ENCODE peak calls at places on chromosomes 2 and 18, in nine cellular contexts. H is H9, K is ovary, Y is cardiac muscle cell, Q is lower lobe of right lung, J is neural progenitor cell, W is aorta, B is PC-9, S is esophagus squamous epithelium. X is an unnamed sample.

GRCh38 chr2:133506962-133507361 is 61.3 kb downstream of the NCKAP5 start:
- DNase-seq in H (no peak), K (no peak), Y (no peak), Q (no peak), J (no peak), W (no peak), B (no peak), S (no peak), X (no peak)

GRCh38 chr18:59229681-59230443 is 9.9 kb downstream of the GRP start:
- DNase-seq in H (no peak), K (no peak), Y (no peak), Q (no peak), J (no peak), W (no peak), B (no peak), S (no peak), X (no peak)

GRCh38 chr18:74353169-74353775 is 37.6 kb downstream of the C18orf63 start:
- DNase-seq in H (peak), K (no peak), Y (peak), Q (no peak), J (peak), W (no peak), B (peak), S (no peak), X (peak)

GRCh38 chr2:224416656-224417360 is 14.9 kb upstream of the FAM124B start:
- DNase-seq in H (no peak), K (no peak), Y (no peak), Q (no peak), J (no peak), W (no peak), B (no peak), S (no peak), X (no peak)

GRCh38 chr2:5756266-5756665 is 64.1 kb downstream of the SOX11 start:
- DNase-seq in H (no peak), K (no peak), Y (no peak), Q (no peak), J (no peak), W (no peak), B (no peak), S (no peak), X (no peak)

GRCh38 chr2:128636802-128637147 is 318.1 kb upstream of the HS6ST1 start:
- DNase-seq in H (peak), K (no peak), Y (no peak), Q (no peak), J (no peak), W (peak), B (no peak), S (no peak), X (no peak)

GRCh38 chr18:66136039-66136438 is 385.2 kb downstream of the CDH7 start:
- DNase-seq in H (no peak), K (no peak), Y (no peak), Q (no peak), J (peak), W (no peak), B (no peak), S (no peak), X (no peak)

GRCh38 chr2:10452334-10452733 is 4.2 kb upstream of the ODC1 start:
- DNase-seq in H (no peak), K (no peak), Y (peak), Q (peak), J (no peak), W (no peak), B (peak), S (no peak), X (peak)

GRCh38 chr2:31337860-31338259 is 76.7 kb downstream of the XDH start:
- DNase-seq in H (no peak), K (no peak), Y (peak), Q (no peak), J (no peak), W (no peak), B (no peak), S (no peak), X (no peak)

GRCh38 chr2:62152000-62152399 is 43.9 kb upstream of the B3GNT2 start:
- DNase-seq in H (no peak), K (no peak), Y (peak), Q (no peak), J (no peak), W (no peak), B (peak), S (no peak), X (no peak)

GRCh38 chr2:159399716-159400525 is 113.4 kb upstream of the WDSUB1 start:
- DNase-seq in H (no peak), K (no peak), Y (peak), Q (no peak), J (no peak), W (no peak), B (no peak), S (no peak), X (no peak)

GRCh38 chr2:160984426-160985077 is 175.7 kb upstream of the TANK start:
- DNase-seq in H (no peak), K (no peak), Y (peak), Q (no peak), J (no peak), W (no peak), B (no peak), S (no peak), X (no peak)

GRCh38 chr2:109591236-109591635 is 22.5 kb downstream of the SEPTIN10 start:
- DNase-seq in H (no peak), K (no peak), Y (no peak), Q (no peak), J (no peak), W (no peak), B (no peak), S (no peak), X (no peak)

GRCh38 chr2:37833420-37833819 is 91.7 kb upstream of the RMDN2 start:
- DNase-seq in H (no peak), K (no peak), Y (no peak), Q (no peak), J (no peak), W (no peak), B (no peak), S (no peak), X (no peak)

GRCh38 chr2:168608796-168609195 is 152.7 kb downstream of the CERS6 start:
- DNase-seq in H (no peak), K (no peak), Y (no peak), Q (no peak), J (no peak), W (no peak), B (no peak), S (no peak), X (no peak)

GRCh38 chr2:231910771-231911170 is 15.4 kb downstream of the NPPC start:
- DNase-seq in H (no peak), K (no peak), Y (no peak), Q (no peak), J (no peak), W (peak), B (no peak), S (no peak), X (no peak)

GRCh38 chr2:28750316-28751101 is 1.1 kb upstream of the PPP1CB start:
- DNase-seq in H (no peak), K (no peak), Y (peak), Q (no peak), J (no peak), W (no peak), B (no peak), S (no peak), X (peak)

GRCh38 chr2:61042807-61043206 is 22.9 kb upstream of the SANBR start:
- DNase-seq in H (no peak), K (no peak), Y (no peak), Q (no peak), J (no peak), W (no peak), B (no peak), S (no peak), X (no peak)

GRCh38 chr2:15909736-15910135 is 30.6 kb upstream of the MYCN start:
- DNase-seq in H (no peak), K (no peak), Y (no peak), Q (no peak), J (no peak), W (no peak), B (no peak), S (no peak), X (no peak)

GRCh38 chr2:15912203-15912602 is 28.1 kb upstream of the MYCN start:
- DNase-seq in H (no peak), K (peak), Y (peak), Q (no peak), J (no peak), W (no peak), B (no peak), S (no peak), X (peak)

GRCh38 chr2:15909157-15909556 is 31.2 kb upstream of the MYCN start:
- DNase-seq in H (no peak), K (no peak), Y (no peak), Q (no peak), J (no peak), W (no peak), B (no peak), S (no peak), X (no peak)

GRCh38 chr2:15913146-15913545 is 27.2 kb upstream of the MYCN start:
- DNase-seq in H (no peak), K (no peak), Y (no peak), Q (no peak), J (no peak), W (no peak), B (no peak), S (no peak), X (no peak)

DNA sequence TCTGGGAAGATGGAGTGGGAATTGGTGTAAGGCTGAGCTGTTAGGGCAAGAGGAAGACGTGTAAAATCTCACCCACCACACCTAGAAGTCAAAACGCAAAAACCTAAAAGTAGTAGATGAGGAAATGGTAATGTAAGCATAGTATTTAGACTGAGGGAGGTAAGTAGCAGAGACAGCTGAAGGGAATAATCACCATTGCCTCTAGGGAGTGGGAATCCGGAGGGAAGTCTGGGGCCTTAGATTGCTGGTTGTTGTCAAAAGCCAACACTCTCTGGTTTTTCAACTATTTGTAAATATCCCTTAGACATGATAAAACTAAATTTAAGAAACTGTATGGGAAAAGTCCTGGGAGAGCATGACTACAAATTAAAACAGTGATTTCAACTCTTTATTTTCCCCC is 28.7 kb upstream of the MYCN start:
- DNase-seq in H (no peak), K (no peak), Y (no peak), Q (no peak), J (no peak), W (no peak), B (no peak), S (no peak), X (no peak)
- H3K27ac ChIP-seq in H (no peak), K (no peak), Y (no peak), Q (no peak), J (no peak), W (no peak), B (no peak), S (no peak), X (no peak)

DNA sequence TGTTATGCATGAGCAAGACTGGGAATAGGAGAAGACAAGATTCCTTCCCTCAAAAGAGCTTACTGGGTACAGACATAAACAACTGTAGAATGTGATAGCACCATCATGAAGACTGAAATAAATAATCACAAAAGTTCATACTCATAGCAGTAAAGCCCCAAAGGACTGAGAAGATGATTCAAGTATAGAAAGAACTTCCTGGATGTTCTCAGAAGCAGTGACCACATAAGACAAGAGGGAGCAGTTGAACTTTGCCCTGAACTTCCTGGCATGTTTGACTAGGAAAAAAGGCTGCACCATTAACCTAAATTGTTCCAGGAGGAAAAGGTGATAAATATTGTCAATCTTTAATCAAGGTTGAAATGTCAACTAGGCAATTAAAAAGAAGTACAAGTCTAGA is 57.8 kb upstream of the CCDC141 start:
- DNase-seq in H (no peak), K (no peak), Y (peak), Q (no peak), J (no peak), W (no peak), B (no peak), S (no peak), X (no peak)
- H3K27ac ChIP-seq in H (no peak), K (no peak), Y (no peak), Q (no peak), J (no peak), W (no peak), B (no peak), S (no peak), X (peak)

DNA sequence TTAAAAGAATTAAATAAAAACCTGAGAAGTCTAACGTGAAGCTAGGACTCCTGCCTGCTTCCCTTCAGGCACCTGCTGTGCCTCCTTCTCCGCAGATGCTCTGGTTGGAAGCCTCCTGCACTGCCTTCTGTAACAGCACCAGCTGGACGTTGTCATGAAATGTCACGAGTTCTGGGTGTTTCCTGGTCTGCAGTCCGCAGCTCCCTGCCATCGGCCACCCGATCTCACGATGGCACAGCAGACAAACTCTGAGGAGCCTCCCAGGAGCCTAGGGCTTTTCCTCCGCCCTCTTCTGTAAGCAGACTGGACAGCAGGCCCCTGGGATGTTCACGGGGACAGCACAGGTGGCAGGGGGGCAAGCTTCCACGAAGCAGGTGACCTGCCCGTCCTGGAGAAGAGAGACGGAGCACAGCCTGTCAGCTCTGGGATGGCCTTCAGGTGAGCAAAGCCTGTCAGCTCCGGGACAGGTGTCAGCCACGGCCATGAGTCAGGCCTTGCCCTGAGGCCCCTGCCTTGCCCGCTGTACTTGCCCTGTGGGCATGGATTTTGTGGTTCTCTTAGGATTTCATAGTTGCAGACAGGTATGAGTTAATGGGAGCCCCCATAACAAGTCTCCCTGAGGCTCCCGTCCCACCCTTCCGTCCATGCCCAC is 110.3 kb downstream of the PXDN start:
- DNase-seq in H (no peak), K (no peak), Y (no peak), Q (no peak), J (no peak), W (no peak), B (no peak), S (no peak), X (no peak)
- H3K27ac ChIP-seq in H (no peak), K (no peak), Y (peak), Q (no peak), J (no peak), W (no peak), B (peak), S (no peak), X (no peak)

GRCh38 chr2:217734999-217735398 is 267.8 kb downstream of the TNS1 start:
- DNase-seq in H (no peak), K (no peak), Y (no peak), Q (no peak), J (no peak), W (no peak), B (no peak), S (no peak), X (no peak)
- H3K27ac ChIP-seq in H (no peak), K (no peak), Y (no peak), Q (no peak), J (no peak), W (no peak), B (no peak), S (peak), X (no peak)

GRCh38 chr2:1551905-1552304 is 138.6 kb downstream of the TPO start:
- DNase-seq in H (no peak), K (no peak), Y (no peak), Q (no peak), J (no peak), W (no peak), B (no peak), S (no peak), X (no peak)
- H3K27ac ChIP-seq in H (no peak), K (no peak), Y (no peak), Q (no peak), J (no peak), W (no peak), B (no peak), S (no peak), X (no peak)

DNA sequence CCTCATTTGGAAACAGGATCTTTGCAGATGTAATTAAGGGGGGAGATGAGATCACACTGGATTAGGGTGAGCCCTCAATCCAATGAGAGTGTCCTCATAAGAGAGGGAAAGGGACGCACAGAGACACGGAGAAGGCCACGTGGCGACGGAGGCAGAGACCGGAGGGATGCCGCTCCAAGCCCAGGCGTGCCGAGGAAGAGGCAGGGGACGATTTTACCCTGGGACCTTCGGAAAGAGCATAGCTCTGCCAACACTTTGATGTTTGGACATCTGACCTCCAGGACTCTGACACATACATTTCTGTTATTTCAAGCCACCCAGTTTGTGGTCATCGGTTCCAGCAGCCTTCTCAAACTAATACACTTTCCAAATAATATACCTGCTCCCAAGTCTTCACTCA is 84.4 kb upstream of the ZCCHC2 start:
- DNase-seq in H (no peak), K (no peak), Y (no peak), Q (no peak), J (no peak), W (no peak), B (no peak), S (no peak), X (no peak)
- H3K27ac ChIP-seq in H (no peak), K (no peak), Y (no peak), Q (peak), J (no peak), W (no peak), B (no peak), S (peak), X (peak)

GRCh38 chr2:219571311-219572236 is at the start of gene OBSL1:
- DNase-seq in H (peak), K (peak), Y (peak), Q (peak), J (peak), W (peak), B (peak), S (no peak), X (peak)

GRCh38 chr2:219569635-219570034 is 1.7 kb downstream of the OBSL1 start:
- DNase-seq in H (no peak), K (no peak), Y (no peak), Q (no peak), J (no peak), W (no peak), B (no peak), S (no peak), X (no peak)

GRCh38 chr2:219570194-219570923 is 980 bp downstream of the OBSL1 start:
- DNase-seq in H (no peak), K (peak), Y (peak), Q (no peak), J (peak), W (peak), B (no peak), S (no peak), X (peak)

GRCh38 chr2:219572237-219573001 is at the start of gene INHA:
- DNase-seq in H (no peak), K (no peak), Y (no peak), Q (no peak), J (no peak), W (peak), B (no peak), S (no peak), X (no peak)

GRCh38 chr2:219570924-219571310 is 422 bp downstream of the OBSL1 start:
- DNase-seq in H (no peak), K (peak), Y (peak), Q (no peak), J (peak), W (peak), B (no peak), S (no peak), X (no peak)
- H3K27ac ChIP-seq in H (no peak), K (peak), Y (peak), Q (peak), J (no peak), W (peak), B (peak), S (peak), X (peak)

GRCh38 chr18:33918571-33918970 is 306.1 kb downstream of the NOL4 start:
- DNase-seq in H (no peak), K (no peak), Y (no peak), Q (no peak), J (no peak), W (no peak), B (no peak), S (no peak), X (no peak)
- H3K27ac ChIP-seq in H (no peak), K (no peak), Y (no peak), Q (no peak), J (no peak), W (no peak), B (no peak), S (no peak), X (no peak)

GRCh38 chr2:174776223-174776622 is 12.0 kb upstream of the CHRNA1 start:
- DNase-seq in H (peak), K (no peak), Y (no peak), Q (no peak), J (no peak), W (no peak), B (no peak), S (no peak), X (no peak)
- H3K27ac ChIP-seq in H (no peak), K (no peak), Y (no peak), Q (no peak), J (no peak), W (no peak), B (no peak), S (no peak), X (no peak)